ENCODE peak calls at places on chromosomes 2 and 18, in eight cellular contexts. One of them, this sample, is unnamed. For H3K4me1 and H3K27me3, the result is how much of the 10 kb centered on the place peaks cover.

GRCh38 chr2:104870249-104870816 is 16.4 kb downstream of the POU3F3 start:
- DNase-seq in neuronal stem cell: no peak
- DNase-seq in lung: no peak
- DNase-seq in GM23248: no peak
- DNase-seq in Peyer's patch: no peak
- DNase-seq in transverse colon: no peak
- DNase-seq in RWPE2: no peak
- DNase-seq in colonic mucosa: no peak
- DNase-seq in this sample: no peak

GRCh38 chr2:197707316-197708213 is 2.4 kb downstream of the MARS2 start:
- DNase-seq in lung: no peak
- DNase-seq in colonic mucosa: no peak
- DNase-seq in GM23248: peak
- DNase-seq in transverse colon: no peak
- DNase-seq in RWPE2: no peak
- DNase-seq in neuronal stem cell: no peak
- DNase-seq in Peyer's patch: no peak
- DNase-seq in this sample: no peak

GRCh38 chr2:225070811-225071210 is 28.5 kb upstream of the DOCK10 start:
- DNase-seq in Peyer's patch: no peak
- DNase-seq in neuronal stem cell: no peak
- DNase-seq in RWPE2: no peak
- DNase-seq in lung: no peak
- DNase-seq in colonic mucosa: no peak
- DNase-seq in GM23248: no peak
- DNase-seq in transverse colon: no peak
- DNase-seq in this sample: no peak

GRCh38 chr2:204479557-204479956 is 65.7 kb upstream of the PARD3B start:
- DNase-seq in Peyer's patch: no peak
- DNase-seq in lung: no peak
- DNase-seq in GM23248: peak
- DNase-seq in neuronal stem cell: no peak
- DNase-seq in colonic mucosa: no peak
- DNase-seq in RWPE2: no peak
- DNase-seq in transverse colon: no peak
- DNase-seq in this sample: no peak

GRCh38 chr2:98088261-98088660 is 1.3 kb downstream of the VWA3B start:
- DNase-seq in lung: no peak
- DNase-seq in Peyer's patch: peak
- DNase-seq in neuronal stem cell: no peak
- DNase-seq in colonic mucosa: peak
- DNase-seq in GM23248: no peak
- DNase-seq in transverse colon: peak
- DNase-seq in RWPE2: no peak
- DNase-seq in this sample: no peak

GRCh38 chr2:128536925-128537620 is 218.4 kb upstream of the HS6ST1 start:
- DNase-seq in transverse colon: no peak
- DNase-seq in colonic mucosa: no peak
- DNase-seq in RWPE2: no peak
- DNase-seq in neuronal stem cell: peak
- DNase-seq in lung: no peak
- DNase-seq in Peyer's patch: no peak
- DNase-seq in GM23248: peak
- DNase-seq in this sample: no peak

GRCh38 chr18:22176622-22177495 is 7.5 kb downstream of the GATA6 start:
- DNase-seq in GM23248: peak
- DNase-seq in lung: no peak
- DNase-seq in Peyer's patch: no peak
- DNase-seq in transverse colon: peak
- DNase-seq in colonic mucosa: peak
- DNase-seq in RWPE2: no peak
- DNase-seq in neuronal stem cell: no peak
- DNase-seq in this sample: no peak

GRCh38 chr18:42038936-42039335 is 83.9 kb downstream of the PIK3C3 start:
- DNase-seq in lung: no peak
- DNase-seq in Peyer's patch: no peak
- DNase-seq in transverse colon: no peak
- DNase-seq in RWPE2: no peak
- DNase-seq in GM23248: peak
- DNase-seq in neuronal stem cell: no peak
- DNase-seq in colonic mucosa: no peak
- DNase-seq in this sample: no peak

GRCh38 chr2:190947711-190948251 is 66.2 kb downstream of the STAT1 start:
- DNase-seq in neuronal stem cell: no peak
- DNase-seq in Peyer's patch: no peak
- DNase-seq in transverse colon: no peak
- DNase-seq in lung: no peak
- DNase-seq in colonic mucosa: no peak
- DNase-seq in GM23248: peak
- DNase-seq in RWPE2: no peak
- DNase-seq in this sample: no peak

GRCh38 chr2:204665244-204665643 is 120.0 kb downstream of the PARD3B start:
- DNase-seq in colonic mucosa: no peak
- DNase-seq in Peyer's patch: no peak
- DNase-seq in GM23248: peak
- DNase-seq in neuronal stem cell: no peak
- DNase-seq in transverse colon: no peak
- DNase-seq in lung: no peak
- DNase-seq in RWPE2: no peak
- DNase-seq in this sample: no peak

GRCh38 chr2:167454036-167454435 is 565.8 kb downstream of the XIRP2 start:
- DNase-seq in transverse colon: no peak
- DNase-seq in RWPE2: no peak
- DNase-seq in GM23248: no peak
- DNase-seq in Peyer's patch: no peak
- DNase-seq in neuronal stem cell: no peak
- DNase-seq in colonic mucosa: no peak
- DNase-seq in lung: no peak
- DNase-seq in this sample: no peak

GRCh38 chr18:25921677-25922421 is 168.6 kb downstream of the SS18 start:
- DNase-seq in colonic mucosa: peak
- DNase-seq in Peyer's patch: peak
- DNase-seq in transverse colon: peak
- DNase-seq in lung: no peak
- DNase-seq in GM23248: peak
- DNase-seq in neuronal stem cell: no peak
- DNase-seq in RWPE2: no peak
- DNase-seq in this sample: peak

GRCh38 chr2:121104721-121105141 is 180.3 kb downstream of the TFCP2L1 start:
- DNase-seq in RWPE2: no peak
- DNase-seq in Peyer's patch: no peak
- DNase-seq in transverse colon: no peak
- DNase-seq in colonic mucosa: no peak
- DNase-seq in lung: no peak
- DNase-seq in neuronal stem cell: peak
- DNase-seq in GM23248: peak
- DNase-seq in this sample: no peak

GRCh38 chr2:186059096-186059495 is 320.5 kb downstream of the FSIP2 start:
- DNase-seq in GM23248: peak
- DNase-seq in neuronal stem cell: no peak
- DNase-seq in RWPE2: no peak
- DNase-seq in transverse colon: no peak
- DNase-seq in Peyer's patch: no peak
- DNase-seq in colonic mucosa: no peak
- DNase-seq in lung: no peak
- DNase-seq in this sample: no peak

GRCh38 chr2:45190481-45190880 is 181.2 kb upstream of the SIX2 start:
- DNase-seq in RWPE2: no peak
- DNase-seq in transverse colon: no peak
- DNase-seq in GM23248: peak
- DNase-seq in neuronal stem cell: no peak
- DNase-seq in Peyer's patch: no peak
- DNase-seq in colonic mucosa: no peak
- DNase-seq in lung: no peak
- DNase-seq in this sample: no peak

GRCh38 chr18:76806301-76806700 is 16.1 kb upstream of the ZNF236 start:
- DNase-seq in transverse colon: no peak
- DNase-seq in lung: no peak
- DNase-seq in RWPE2: peak
- DNase-seq in neuronal stem cell: no peak
- DNase-seq in Peyer's patch: no peak
- DNase-seq in GM23248: no peak
- DNase-seq in colonic mucosa: no peak
- DNase-seq in this sample: no peak

GRCh38 chr2:16608661-16609643 is 56.7 kb downstream of the CYRIA start:
- DNase-seq in transverse colon: peak
- DNase-seq in colonic mucosa: peak
- DNase-seq in Peyer's patch: peak
- DNase-seq in lung: peak
- DNase-seq in neuronal stem cell: peak
- DNase-seq in GM23248: peak
- DNase-seq in RWPE2: no peak
- DNase-seq in this sample: peak

GRCh38 chr18:68797901-68798300 is at the start of gene CCDC102B:
- DNase-seq in Peyer's patch: no peak
- DNase-seq in lung: no peak
- DNase-seq in GM23248: peak
- DNase-seq in transverse colon: no peak
- DNase-seq in RWPE2: no peak
- DNase-seq in neuronal stem cell: no peak
- DNase-seq in colonic mucosa: no peak
- DNase-seq in this sample: no peak

GRCh38 chr2:241818229-241818942 is 9.4 kb downstream of the NEU4 start:
- DNase-seq in RWPE2: no peak
- DNase-seq in GM23248: no peak
- DNase-seq in lung: no peak
- DNase-seq in colonic mucosa: no peak
- DNase-seq in neuronal stem cell: no peak
- DNase-seq in Peyer's patch: no peak
- DNase-seq in transverse colon: peak
- DNase-seq in this sample: peak

GRCh38 chr2:179265082-179265575 is 497 bp upstream of the SESTD1 start:
- DNase-seq in GM23248: peak
- DNase-seq in Peyer's patch: no peak
- DNase-seq in lung: no peak
- DNase-seq in colonic mucosa: no peak
- DNase-seq in transverse colon: no peak
- DNase-seq in RWPE2: no peak
- DNase-seq in neuronal stem cell: no peak
- DNase-seq in this sample: no peak
- H3K4me1 ChIP-seq in GM23248: half or more
- H3K4me1 ChIP-seq in Peyer's patch: under half
- H3K4me1 ChIP-seq in lung: under half
- H3K4me1 ChIP-seq in colonic mucosa: under half
- H3K4me1 ChIP-seq in transverse colon: under half
- H3K4me1 ChIP-seq in RWPE2: under half
- H3K4me1 ChIP-seq in neuronal stem cell: under half
- H3K4me1 ChIP-seq in this sample: under half

GRCh38 chr2:192195548-192196418 is 1.1 kb upstream of the TMEFF2 start:
- DNase-seq in Peyer's patch: no peak
- DNase-seq in colonic mucosa: no peak
- DNase-seq in neuronal stem cell: peak
- DNase-seq in GM23248: peak
- DNase-seq in transverse colon: no peak
- DNase-seq in lung: no peak
- DNase-seq in RWPE2: peak
- DNase-seq in this sample: no peak
- H3K27me3 ChIP-seq in Peyer's patch: under half
- H3K27me3 ChIP-seq in colonic mucosa: half or more
- H3K27me3 ChIP-seq in neuronal stem cell: under half
- H3K27me3 ChIP-seq in GM23248: half or more
- H3K27me3 ChIP-seq in transverse colon: half or more
- H3K27me3 ChIP-seq in lung: under half
- H3K27me3 ChIP-seq in RWPE2: half or more
- H3K27me3 ChIP-seq in this sample: under half

DNA sequence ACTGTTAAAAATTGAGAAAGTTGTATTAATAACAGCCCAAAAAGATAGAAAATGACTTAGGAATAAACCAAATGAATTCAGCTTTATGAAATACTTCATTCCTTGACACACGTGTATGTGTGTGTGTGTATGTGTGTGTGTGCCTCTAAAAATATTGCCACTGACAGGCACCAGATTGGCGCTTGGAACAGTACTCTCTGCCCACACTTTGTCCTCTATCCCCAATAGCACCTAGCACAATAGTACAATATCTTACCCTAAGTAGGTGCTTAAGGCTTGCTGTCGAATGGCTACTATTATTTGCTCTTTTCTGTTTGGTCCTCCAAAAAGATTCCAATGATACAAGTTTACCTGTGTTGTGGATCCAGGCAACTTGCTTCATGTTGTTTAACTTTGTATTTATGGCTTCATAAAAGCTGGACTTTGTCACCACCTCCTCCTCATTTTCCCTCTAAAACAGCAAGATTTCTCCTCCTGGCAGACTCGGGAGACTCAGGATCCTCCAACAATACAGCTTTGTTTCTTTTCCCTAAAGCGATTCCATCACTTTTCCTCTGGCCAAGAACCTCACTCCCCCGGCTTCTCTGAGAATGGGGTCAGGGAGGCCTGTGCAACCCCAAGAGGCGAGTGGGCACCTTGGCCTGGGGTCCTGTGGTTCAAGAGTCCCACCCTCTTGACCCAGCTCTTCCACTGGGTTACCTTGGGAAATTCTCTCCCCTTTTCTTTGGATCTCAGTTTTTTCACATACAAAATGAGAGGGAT is 43.3 kb upstream of the LCLAT1 start:
- DNase-seq in neuronal stem cell: no peak
- DNase-seq in transverse colon: no peak
- DNase-seq in RWPE2: no peak
- DNase-seq in GM23248: no peak
- DNase-seq in lung: no peak
- DNase-seq in Peyer's patch: no peak
- DNase-seq in colonic mucosa: peak
- DNase-seq in this sample: no peak
- H3K4me1 ChIP-seq in neuronal stem cell: under half
- H3K4me1 ChIP-seq in transverse colon: half or more
- H3K4me1 ChIP-seq in RWPE2: under half
- H3K4me1 ChIP-seq in GM23248: under half
- H3K4me1 ChIP-seq in lung: under half
- H3K4me1 ChIP-seq in Peyer's patch: under half
- H3K4me1 ChIP-seq in colonic mucosa: under half
- H3K4me1 ChIP-seq in this sample: under half

GRCh38 chr2:96122391-96122790 is 6.0 kb upstream of the ADRA2B start:
- DNase-seq in RWPE2: no peak
- DNase-seq in GM23248: no peak
- DNase-seq in transverse colon: no peak
- DNase-seq in colonic mucosa: no peak
- DNase-seq in Peyer's patch: no peak
- DNase-seq in lung: no peak
- DNase-seq in neuronal stem cell: no peak
- DNase-seq in this sample: no peak

GRCh38 chr2:96124406-96125265 is 8.3 kb upstream of the ADRA2B start:
- DNase-seq in neuronal stem cell: no peak
- DNase-seq in colonic mucosa: no peak
- DNase-seq in Peyer's patch: no peak
- DNase-seq in transverse colon: no peak
- DNase-seq in GM23248: no peak
- DNase-seq in RWPE2: no peak
- DNase-seq in lung: no peak
- DNase-seq in this sample: no peak

GRCh38 chr2:96121414-96121813 is 5.0 kb upstream of the ADRA2B start:
- DNase-seq in GM23248: no peak
- DNase-seq in Peyer's patch: no peak
- DNase-seq in neuronal stem cell: no peak
- DNase-seq in RWPE2: no peak
- DNase-seq in transverse colon: no peak
- DNase-seq in colonic mucosa: no peak
- DNase-seq in lung: no peak
- DNase-seq in this sample: no peak

GRCh38 chr2:96123290-96123689 is 6.9 kb upstream of the ADRA2B start:
- DNase-seq in GM23248: no peak
- DNase-seq in colonic mucosa: no peak
- DNase-seq in Peyer's patch: no peak
- DNase-seq in transverse colon: no peak
- DNase-seq in RWPE2: no peak
- DNase-seq in lung: no peak
- DNase-seq in neuronal stem cell: no peak
- DNase-seq in this sample: peak

GRCh38 chr2:96123936-96124335 is 7.6 kb upstream of the ADRA2B start:
- DNase-seq in neuronal stem cell: no peak
- DNase-seq in GM23248: no peak
- DNase-seq in transverse colon: no peak
- DNase-seq in RWPE2: no peak
- DNase-seq in lung: no peak
- DNase-seq in colonic mucosa: no peak
- DNase-seq in Peyer's patch: no peak
- DNase-seq in this sample: no peak
- H3K27me3 ChIP-seq in neuronal stem cell: half or more
- H3K27me3 ChIP-seq in GM23248: under half
- H3K27me3 ChIP-seq in transverse colon: under half
- H3K27me3 ChIP-seq in RWPE2: under half
- H3K27me3 ChIP-seq in lung: under half
- H3K27me3 ChIP-seq in colonic mucosa: under half
- H3K27me3 ChIP-seq in Peyer's patch: under half
- H3K27me3 ChIP-seq in this sample: under half

This sample was measured in CD8-positive, alpha-beta T cell.